ENCODE peak calls at places on chromosomes 6 and 20, in four cellular contexts. One of them, this sample, is unnamed.

GRCh38 chr6:28811873-28812272 is 111.9 kb downstream of the TRIM27 start:
- DNase-seq in HepG2: peak
- DNase-seq in K562: peak
- DNase-seq in H1: no peak
- DNase-seq in this sample: no peak

GRCh38 chr6:66751630-66752029 is 1044.6 kb upstream of the EYS start:
- DNase-seq in HepG2: no peak
- DNase-seq in K562: no peak
- DNase-seq in H1: no peak
- DNase-seq in this sample: no peak

GRCh38 chr6:32154514-32155161 is 697 bp downstream of the PPT2 start:
- DNase-seq in HepG2: peak
- DNase-seq in K562: peak
- DNase-seq in H1: peak
- DNase-seq in this sample: peak

GRCh38 chr6:16769986-16770376 is 8.7 kb upstream of the ATXN1 start:
- DNase-seq in HepG2: no peak
- DNase-seq in K562: no peak
- DNase-seq in H1: no peak
- DNase-seq in this sample: peak

GRCh38 chr6:146891615-146892265 is 293.0 kb downstream of the ADGB start:
- DNase-seq in HepG2: no peak
- DNase-seq in K562: no peak
- DNase-seq in H1: no peak
- DNase-seq in this sample: peak

GRCh38 chr6:2434116-2434515 is 188.7 kb upstream of the GMDS start:
- DNase-seq in HepG2: no peak
- DNase-seq in K562: no peak
- DNase-seq in H1: no peak
- DNase-seq in this sample: no peak

GRCh38 chr6:43970913-43971775 is 156.1 kb downstream of the MRPL14 start:
- DNase-seq in HepG2: no peak
- DNase-seq in K562: peak
- DNase-seq in H1: peak
- DNase-seq in this sample: no peak

GRCh38 chr6:80094017-80094416 is 12.5 kb upstream of the BCKDHB start:
- DNase-seq in HepG2: no peak
- DNase-seq in K562: peak
- DNase-seq in H1: no peak
- DNase-seq in this sample: peak

GRCh38 chr6:139131736-139132285 is 3.1 kb upstream of the HECA start:
- DNase-seq in HepG2: no peak
- DNase-seq in K562: no peak
- DNase-seq in H1: no peak
- DNase-seq in this sample: no peak

GRCh38 chr20:52490715-52491430 is 299.3 kb upstream of the ZFP64 start:
- DNase-seq in HepG2: no peak
- DNase-seq in K562: no peak
- DNase-seq in H1: no peak
- DNase-seq in this sample: peak

GRCh38 chr20:60627751-60628565 is 624.1 kb upstream of the CDH4 start:
- DNase-seq in HepG2: no peak
- DNase-seq in K562: no peak
- DNase-seq in H1: no peak
- DNase-seq in this sample: no peak

GRCh38 chr6:156776841-156777576 is at the start of gene ARID1B:
- DNase-seq in HepG2: peak
- DNase-seq in K562: peak
- DNase-seq in H1: peak
- DNase-seq in this sample: peak

GRCh38 chr6:16496982-16497823 is 258.8 kb downstream of the GMPR start:
- DNase-seq in HepG2: no peak
- DNase-seq in K562: no peak
- DNase-seq in H1: no peak
- DNase-seq in this sample: no peak

GRCh38 chr6:7897461-7898192 is 13.0 kb downstream of the TXNDC5 start:
- DNase-seq in HepG2: no peak
- DNase-seq in K562: no peak
- DNase-seq in H1: no peak
- DNase-seq in this sample: no peak

GRCh38 chr6:52588087-52588709 is 11.3 kb upstream of the TRAM2 start:
- DNase-seq in HepG2: no peak
- DNase-seq in K562: no peak
- DNase-seq in H1: no peak
- DNase-seq in this sample: no peak

GRCh38 chr6:77650098-77650663 is 2.7 kb upstream of the MEI4 start:
- DNase-seq in HepG2: no peak
- DNase-seq in K562: peak
- DNase-seq in H1: peak
- DNase-seq in this sample: peak

GRCh38 chr6:125953502-125953875 is 3.1 kb upstream of the HINT3 start:
- DNase-seq in HepG2: peak
- DNase-seq in K562: no peak
- DNase-seq in H1: peak
- DNase-seq in this sample: no peak

GRCh38 chr20:50042370-50043313 is 59.9 kb downstream of the SNAI1 start:
- DNase-seq in HepG2: no peak
- DNase-seq in K562: no peak
- DNase-seq in H1: no peak
- DNase-seq in this sample: no peak

GRCh38 chr20:33276303-33277113 is 6.5 kb upstream of the BPIFB1 start:
- DNase-seq in HepG2: peak
- DNase-seq in K562: no peak
- DNase-seq in H1: no peak
- DNase-seq in this sample: no peak

GRCh38 chr6:137161975-137162374 is 11.5 kb downstream of the IL22RA2 start:
- DNase-seq in HepG2: no peak
- DNase-seq in K562: no peak
- DNase-seq in H1: no peak
- DNase-seq in this sample: no peak

GRCh38 chr6:41581381-41581991 is 35.3 kb downstream of the FOXP4 start:
- DNase-seq in HepG2: no peak
- DNase-seq in K562: no peak
- DNase-seq in H1: no peak
- DNase-seq in this sample: peak

GRCh38 chr6:40806479-40806878 is 219.3 kb upstream of the LRFN2 start:
- DNase-seq in HepG2: no peak
- DNase-seq in K562: no peak
- DNase-seq in H1: no peak
- DNase-seq in this sample: no peak

GRCh38 chr20:53034899-53035298 is 62.7 kb downstream of the TSHZ2 start:
- DNase-seq in HepG2: no peak
- DNase-seq in K562: no peak
- DNase-seq in H1: no peak
- DNase-seq in this sample: no peak

GRCh38 chr20:24677626-24678328 is 208.3 kb downstream of the SYNDIG1 start:
- DNase-seq in HepG2: no peak
- DNase-seq in K562: no peak
- DNase-seq in H1: no peak
- DNase-seq in this sample: no peak

GRCh38 chr6:53410508-53411258 is 61.9 kb upstream of the ELOVL5 start:
- DNase-seq in HepG2: peak
- DNase-seq in K562: peak
- DNase-seq in H1: no peak
- DNase-seq in this sample: peak

DNA sequence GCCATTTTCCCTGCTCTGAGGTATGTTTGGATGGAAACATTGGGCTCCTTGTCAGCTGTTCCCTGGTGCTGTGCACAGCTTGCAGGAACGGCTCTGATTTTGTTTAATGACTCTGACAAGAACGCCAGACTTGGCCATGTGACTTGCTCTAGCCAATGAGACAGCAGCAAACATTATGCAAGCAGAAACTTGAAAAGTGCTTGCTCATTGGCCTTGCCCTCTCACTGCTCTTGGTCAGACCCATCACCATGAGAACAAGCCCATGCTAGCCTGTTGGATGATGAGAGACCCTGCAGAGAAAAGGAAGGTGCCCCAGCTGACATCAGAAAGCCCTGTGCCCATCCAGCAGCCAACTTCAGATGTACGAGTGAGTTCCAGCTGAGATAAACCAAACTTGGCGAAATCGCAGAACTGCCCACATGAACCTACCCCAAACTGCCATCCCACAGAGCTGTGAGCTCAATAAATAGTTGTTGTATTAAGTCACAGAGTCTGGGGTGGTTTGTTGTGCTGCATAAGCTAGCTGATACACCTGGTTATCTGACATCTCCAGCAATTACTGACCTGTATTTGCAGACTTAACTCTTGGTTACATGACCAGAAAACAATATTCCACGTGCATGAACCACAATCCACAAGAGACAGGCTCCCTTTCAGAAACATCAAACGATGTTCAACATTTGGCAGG is 96.9 kb downstream of the JPH2 start:
- DNase-seq in HepG2: peak
- DNase-seq in K562: peak
- DNase-seq in H1: no peak
- DNase-seq in this sample: peak
- TF ChIP-seq JUN in HepG2: no peak
- TF ChIP-seq JUN in K562: no peak
- TF ChIP-seq JUN in H1: no peak
- TF ChIP-seq JUN in this sample: no peak

DNA sequence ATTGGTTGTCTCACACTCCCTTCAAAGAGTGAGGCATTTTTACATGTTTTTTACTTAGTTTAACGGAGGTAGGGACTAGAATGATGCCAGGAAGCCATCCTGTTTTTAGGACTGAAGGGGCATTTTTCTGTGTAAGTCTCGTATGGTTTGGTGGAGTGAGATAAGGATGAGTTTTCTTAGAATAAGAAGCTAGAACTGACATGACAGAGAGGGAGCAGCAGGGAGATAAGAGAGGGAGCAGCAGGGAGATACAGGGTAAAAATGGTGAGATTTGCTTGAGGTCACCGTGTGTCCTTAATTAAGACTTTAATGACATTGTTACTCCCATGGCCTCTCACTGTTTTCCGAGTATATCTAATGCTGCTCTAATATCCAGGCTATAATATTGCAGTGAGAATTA is 360.8 kb downstream of the NRN1 start:
- DNase-seq in HepG2: no peak
- DNase-seq in K562: no peak
- DNase-seq in H1: no peak
- DNase-seq in this sample: no peak
- TF ChIP-seq POLR2A in HepG2: no peak
- TF ChIP-seq POLR2A in K562: no peak
- TF ChIP-seq POLR2A in H1: no peak
- TF ChIP-seq POLR2A in this sample: no peak

DNA sequence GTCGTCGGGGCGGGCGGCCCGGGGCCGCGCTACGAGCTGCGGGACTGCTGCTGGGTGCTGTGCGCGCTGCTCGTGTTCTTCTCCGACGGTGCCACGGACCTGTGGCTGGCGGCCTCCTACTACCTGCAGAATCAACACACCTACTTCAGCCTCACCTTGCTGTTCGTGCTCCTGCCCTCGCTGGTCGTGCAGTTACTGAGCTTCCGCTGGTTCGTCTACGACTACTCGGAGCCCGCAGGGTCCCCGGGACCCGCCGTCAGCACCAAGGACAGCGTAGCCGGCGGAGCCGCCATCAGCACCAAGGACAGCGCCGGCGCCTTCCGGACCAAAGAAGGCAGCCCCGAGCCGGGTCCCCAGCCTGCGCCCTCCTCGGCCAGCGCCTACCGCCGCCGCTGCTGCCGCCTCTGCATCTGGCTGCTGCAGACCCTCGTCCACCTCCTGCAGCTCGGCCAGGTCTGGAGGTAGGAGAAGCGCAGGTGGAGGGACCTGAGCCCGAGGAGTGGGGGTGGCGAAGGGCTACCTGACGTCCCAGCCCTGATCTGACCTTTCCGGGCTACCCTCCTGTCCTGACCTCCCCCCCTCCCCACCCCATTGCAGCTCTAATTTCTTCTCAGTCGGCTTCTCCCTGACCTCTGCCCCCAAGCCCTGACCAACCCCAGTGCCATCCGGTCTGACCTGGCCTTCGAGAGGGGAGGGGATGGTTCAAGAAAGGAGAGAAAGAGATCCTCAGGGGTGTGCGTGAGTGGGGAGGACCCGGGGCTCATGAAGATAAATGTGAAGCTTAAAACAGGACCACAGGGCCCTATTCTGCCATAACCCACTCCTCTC is 562 bp downstream of the XKR7 start:
- DNase-seq in HepG2: peak
- DNase-seq in K562: peak
- DNase-seq in H1: peak
- DNase-seq in this sample: peak
- TF ChIP-seq EZH2 in HepG2: peak
- TF ChIP-seq EZH2 in K562: no peak
- TF ChIP-seq EZH2 in H1: no peak
- TF ChIP-seq EZH2 in this sample: peak

GRCh38 chr6:168890306-168890995 is 363.2 kb downstream of the THBS2 start:
- DNase-seq in HepG2: no peak
- DNase-seq in K562: no peak
- DNase-seq in H1: no peak
- DNase-seq in this sample: no peak

GRCh38 chr6:168901076-168901475 is 352.6 kb downstream of the THBS2 start:
- DNase-seq in HepG2: no peak
- DNase-seq in K562: no peak
- DNase-seq in H1: no peak
- DNase-seq in this sample: no peak

GRCh38 chr6:168892031-168892430 is 361.6 kb downstream of the THBS2 start:
- DNase-seq in HepG2: no peak
- DNase-seq in K562: no peak
- DNase-seq in H1: no peak
- DNase-seq in this sample: no peak

GRCh38 chr6:168896321-168896720 is 357.3 kb downstream of the THBS2 start:
- DNase-seq in HepG2: no peak
- DNase-seq in K562: no peak
- DNase-seq in H1: no peak
- DNase-seq in this sample: no peak

GRCh38 chr6:168895102-168895812 is 358.4 kb downstream of the THBS2 start:
- DNase-seq in HepG2: peak
- DNase-seq in K562: peak
- DNase-seq in H1: peak
- DNase-seq in this sample: peak
- TF ChIP-seq JUN in HepG2: no peak
- TF ChIP-seq JUN in K562: no peak
- TF ChIP-seq JUN in H1: no peak
- TF ChIP-seq JUN in this sample: no peak